ENCODE peak calls at places on chromosomes 7 and 10, in four cellular contexts. B is prostate gland, K is colonic mucosa, C is AG04450. X is an unnamed sample.

GRCh38 chr7:147804032-147804431 is 786.5 kb upstream of the C7orf33 start:
- DNase-seq in B (no peak), C (no peak), K (no peak), X (no peak)

GRCh38 chr7:105131033-105131656 is 117.1 kb downstream of the KMT2E start:
- DNase-seq in B (no peak), C (no peak), K (no peak), X (no peak)

GRCh38 chr10:108783897-108784296 is 1139.4 kb downstream of the XPNPEP1 start:
- DNase-seq in C (no peak), K (peak), B (peak), X (no peak)

GRCh38 chr7:137196665-137197064 is 146.9 kb downstream of the PTN start:
- DNase-seq in C (no peak), K (no peak), B (no peak), X (no peak)

GRCh38 chr7:88985309-88985708 is 189.8 kb upstream of the TEX47 start:
- DNase-seq in C (no peak), K (no peak), B (no peak), X (no peak)

GRCh38 chr10:118522791-118523498 is 72.5 kb downstream of the PRLHR start:
- DNase-seq in K (no peak), B (peak), C (no peak), X (no peak)

GRCh38 chr7:91326516-91327209 is 62.4 kb downstream of the FZD1 start:
- DNase-seq in B (no peak), C (no peak), K (no peak), X (no peak)

GRCh38 chr7:4739528-4739992 is 35.9 kb upstream of the AP5Z1 start:
- DNase-seq in B (no peak), K (no peak), C (no peak), X (peak)

GRCh38 chr10:78170026-78170475 is 136.4 kb downstream of the RPS24 start:
- DNase-seq in K (no peak), B (no peak), C (no peak), X (no peak)

GRCh38 chr7:93119191-93119905 is 1.6 kb upstream of the SAMD9 start:
- DNase-seq in K (no peak), C (no peak), B (no peak), X (no peak)

GRCh38 chr10:60299961-60300883 is 89.5 kb downstream of the ANK3 start:
- DNase-seq in K (no peak), B (no peak), C (no peak), X (no peak)

GRCh38 chr10:112716924-112717348 is 233.1 kb upstream of the TCF7L2 start:
- DNase-seq in C (no peak), B (no peak), K (peak), X (no peak)

GRCh38 chr7:44308741-44309270 is 16.6 kb downstream of the CAMK2B start:
- DNase-seq in K (peak), B (no peak), C (no peak), X (no peak)

GRCh38 chr10:110151467-110151866 is 55.9 kb upstream of the MXI1 start:
- DNase-seq in K (peak), C (no peak), B (peak), X (no peak)

GRCh38 chr10:12160664-12161063 is 31.2 kb downstream of the SEC61A2 start:
- DNase-seq in K (no peak), B (no peak), C (no peak), X (no peak)

GRCh38 chr7:23184709-23185354 is 3.0 kb downstream of the NUP42 start:
- DNase-seq in B (peak), K (peak), C (no peak), X (no peak)

GRCh38 chr10:46223626-46224413 is 63.0 kb upstream of the ANTXRL start:
- DNase-seq in K (peak), B (no peak), C (no peak), X (no peak)

GRCh38 chr7:132739271-132739955 is 163.1 kb upstream of the PLXNA4 start:
- DNase-seq in B (no peak), C (peak), K (no peak), X (no peak)

GRCh38 chr7:26292768-26293560 is 1.3 kb downstream of the SNX10 start:
- DNase-seq in C (no peak), K (no peak), B (no peak), X (no peak)

GRCh38 chr7:134512271-134512670 is 15.1 kb upstream of the AKR1B10 start:
- DNase-seq in C (no peak), K (no peak), B (no peak), X (no peak)

GRCh38 chr7:134513169-134513752 is 14.1 kb upstream of the AKR1B10 start:
- DNase-seq in C (no peak), K (peak), B (peak), X (no peak)

GRCh38 chr7:134514106-134514505 is 13.3 kb upstream of the AKR1B10 start:
- DNase-seq in K (no peak), B (no peak), C (no peak), X (no peak)

GRCh38 chr7:134514663-134515062 is 12.7 kb upstream of the AKR1B10 start:
- DNase-seq in C (peak), K (peak), B (peak), X (no peak)

DNA sequence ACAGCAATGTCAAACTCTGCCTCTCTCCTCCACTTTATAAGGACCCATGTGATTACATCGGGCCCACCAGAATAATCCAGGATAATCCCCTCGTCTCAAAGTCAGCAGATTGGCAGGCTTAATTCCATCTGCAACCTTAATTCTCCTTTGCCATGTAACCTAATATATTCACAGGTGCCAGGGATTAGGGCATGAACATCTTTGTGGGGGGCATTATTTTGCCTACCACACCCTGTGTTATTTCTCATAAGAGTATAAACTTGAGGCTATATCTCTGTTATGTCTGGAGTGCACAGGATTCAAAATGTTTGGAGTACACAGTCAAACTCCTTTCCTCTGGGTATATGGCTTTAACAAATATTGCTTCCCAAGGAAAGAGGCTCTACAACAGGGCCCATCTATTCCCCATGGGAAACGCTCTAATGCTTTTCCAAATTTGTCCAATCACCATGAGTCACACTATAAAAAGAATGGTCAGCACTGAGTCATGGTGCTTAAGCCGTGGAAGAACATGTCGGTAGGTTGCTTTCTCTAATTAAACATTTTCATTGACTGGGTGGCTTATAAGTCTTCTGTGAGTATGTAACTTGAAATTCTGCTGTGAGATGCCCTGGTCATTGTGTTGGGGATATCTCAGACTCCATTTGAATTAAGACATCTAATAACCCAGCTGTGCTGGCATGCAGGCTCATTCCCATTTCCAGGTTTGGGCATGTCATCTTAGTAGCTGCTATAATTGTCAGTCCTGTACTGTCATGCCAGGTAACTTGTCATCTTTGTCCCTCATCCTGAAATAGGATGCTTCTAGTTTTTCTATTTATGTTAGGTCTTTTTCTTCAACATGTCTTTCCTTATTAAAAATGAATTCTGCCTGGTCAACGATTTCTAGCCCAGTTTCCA is 11.5 kb upstream of the AKR1B10 start:
- DNase-seq in K (no peak), C (peak), B (no peak), X (no peak)
- H3K27ac ChIP-seq in K (no peak), C (peak), B (no peak), X (no peak)

DNA sequence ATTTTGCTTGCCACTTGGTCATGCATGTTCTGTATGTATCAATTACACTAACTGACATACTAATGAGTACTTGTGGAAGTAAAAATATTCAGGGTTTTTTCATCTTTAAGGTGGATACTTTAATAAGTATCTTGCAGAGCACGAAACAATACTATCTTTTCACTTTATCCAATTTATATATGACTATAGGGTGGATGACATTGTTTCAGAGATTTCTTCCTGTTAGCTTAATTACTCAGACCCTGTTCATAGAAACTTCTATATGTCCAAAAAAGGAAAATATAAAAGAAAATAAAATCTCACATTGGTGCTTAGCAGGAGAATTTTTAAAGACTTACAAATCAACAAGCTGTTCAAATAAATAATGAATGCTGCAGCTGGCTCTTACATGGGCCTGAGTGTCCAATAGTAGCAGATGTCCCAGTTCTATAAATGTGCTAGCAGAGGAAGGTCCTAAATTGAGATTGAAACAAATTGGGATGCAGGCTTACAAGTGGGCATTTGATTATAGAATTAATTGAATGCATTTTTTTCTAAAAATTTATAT is 91.5 kb upstream of the THSD7A start:
- DNase-seq in B (no peak), C (no peak), K (no peak), X (no peak)
- TF ChIP-seq CTCF in B (no peak), C (no peak), K (no peak), X (no peak)

DNA sequence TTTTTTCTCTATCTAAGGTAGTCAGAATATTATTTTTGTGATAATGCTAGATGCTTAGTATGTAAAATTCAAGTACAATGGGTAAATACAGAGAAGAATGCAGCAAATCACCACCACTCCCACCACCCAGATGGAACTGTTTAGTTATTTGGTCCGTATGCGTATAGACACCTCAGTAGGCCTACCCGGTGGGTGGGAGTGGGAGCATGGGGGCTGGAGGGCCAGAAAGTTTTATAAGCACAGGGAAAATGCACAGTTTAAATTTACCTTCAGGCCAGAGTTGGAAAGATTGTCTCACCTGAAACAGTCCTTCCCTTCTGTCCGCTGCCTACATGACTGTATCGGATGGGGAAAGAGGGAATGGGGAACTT is 15.5 kb downstream of the CHST3 start:
- DNase-seq in B (no peak), C (no peak), K (no peak), X (no peak)
- H3K27ac ChIP-seq in B (no peak), C (no peak), K (no peak), X (no peak)

GRCh38 chr10:22003111-22003963 is at the start of gene DNAJC1:
- DNase-seq in K (peak), C (peak), B (peak), X (peak)
- TF ChIP-seq CTCF in K (peak), C (no peak), B (peak), X (no peak)

GRCh38 chr7:130906575-130906974 is 172.6 kb upstream of the KLF14 start:
- DNase-seq in B (no peak), C (no peak), K (no peak), X (no peak)

GRCh38 chr7:130903358-130903974 is 169.5 kb upstream of the KLF14 start:
- DNase-seq in B (no peak), K (no peak), C (peak), X (no peak)

GRCh38 chr7:130902755-130903357 is 168.8 kb upstream of the KLF14 start:
- DNase-seq in B (no peak), K (no peak), C (no peak), X (no peak)

GRCh38 chr7:130904792-130905191 is 170.8 kb upstream of the KLF14 start:
- DNase-seq in K (no peak), B (no peak), C (no peak), X (no peak)

DNA sequence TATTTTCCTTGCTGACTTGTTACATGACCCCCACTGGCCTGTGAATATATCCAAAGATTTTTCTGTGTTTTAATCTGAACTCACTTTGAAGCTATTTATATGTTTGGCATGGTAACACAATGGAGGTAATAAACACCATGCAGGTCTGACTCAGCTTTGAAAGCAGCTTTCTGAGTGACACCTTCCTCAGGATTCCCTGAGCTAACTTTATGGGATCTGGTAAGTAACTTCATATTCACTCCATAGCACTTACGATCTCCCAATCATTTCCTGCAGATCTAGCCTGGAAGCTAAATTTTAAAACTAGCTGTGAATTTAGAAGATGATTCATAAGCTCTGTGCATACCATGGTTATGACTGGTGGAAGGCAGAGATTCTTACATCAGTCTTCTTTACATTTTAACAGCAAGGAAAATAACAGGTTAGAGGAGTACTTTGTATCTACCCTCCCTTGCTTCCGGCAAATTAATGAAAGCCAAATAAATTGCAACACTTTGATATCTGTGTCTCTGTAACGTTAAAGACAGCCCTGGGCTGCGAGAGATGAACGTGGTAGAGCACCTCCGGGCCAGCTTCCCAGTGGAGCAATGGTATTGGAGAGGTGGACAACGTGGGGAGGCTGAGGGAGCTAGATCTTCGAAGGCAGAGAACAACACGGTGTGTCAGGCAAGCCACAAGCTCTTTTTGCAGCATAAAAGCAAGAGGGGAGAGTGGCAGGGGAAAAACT is 170.2 kb upstream of the KLF14 start:
- DNase-seq in K (no peak), C (peak), B (no peak), X (no peak)
- H3K27ac ChIP-seq in K (peak), C (peak), B (peak), X (no peak)

GRCh38 chr7:100271716-100272537 is 35.6 kb upstream of the SPDYE3 start:
- DNase-seq in C (peak), K (peak), B (peak), X (peak)
- TF ChIP-seq CTCF in C (peak), K (no peak), B (peak), X (no peak)

GRCh38 chr7:48311464-48311863 is 140.2 kb downstream of the ABCA13 start:
- DNase-seq in B (no peak), K (no peak), C (no peak), X (no peak)
- H3K27ac ChIP-seq in B (no peak), K (no peak), C (no peak), X (no peak)

GRCh38 chr7:36021917-36022550 is 131.0 kb upstream of the EEPD1 start:
- DNase-seq in C (no peak), K (no peak), B (no peak), X (no peak)

GRCh38 chr7:36019966-36020365 is 133.1 kb upstream of the EEPD1 start:
- DNase-seq in C (no peak), K (no peak), B (no peak), X (no peak)

GRCh38 chr7:36023025-36023424 is 130.0 kb upstream of the EEPD1 start:
- DNase-seq in C (no peak), K (no peak), B (no peak), X (no peak)

GRCh38 chr7:36019538-36019937 is 133.5 kb upstream of the EEPD1 start:
- DNase-seq in K (no peak), B (no peak), C (no peak), X (no peak)

DNA sequence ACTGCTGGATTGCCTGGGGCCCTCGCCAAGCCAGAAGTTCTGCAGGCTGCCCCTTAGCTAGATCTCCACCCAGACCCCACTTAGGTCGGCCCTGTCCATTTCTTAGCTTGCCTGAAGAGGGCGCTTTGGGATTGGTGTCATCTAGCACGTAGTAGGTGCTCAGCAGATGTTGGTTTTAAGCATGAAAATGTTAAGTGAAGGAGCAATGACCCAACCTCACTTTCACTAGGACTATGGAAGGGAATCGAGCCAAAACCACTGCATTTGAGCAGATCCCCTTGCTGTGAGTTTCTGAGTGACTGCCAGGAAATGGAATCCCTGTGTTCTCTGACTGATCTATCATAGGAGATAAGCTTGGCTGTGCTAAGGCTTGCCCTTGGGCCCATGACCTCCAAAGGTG is 131.7 kb upstream of the EEPD1 start:
- DNase-seq in B (no peak), C (no peak), K (no peak), X (no peak)
- TF ChIP-seq CTCF in B (no peak), C (peak), K (no peak), X (peak)

X was measured in CD4-positive, alpha-beta T cell.